ENCODE peak calls at places on chromosome 19, in eight cellular contexts. One of them, this sample, is unnamed.

GRCh38 chr19:6667114-6667627 is 2.8 kb downstream of the TNFSF14 start:
- DNase-seq in OCI-LY7: no peak
- DNase-seq in gastrocnemius medialis: no peak
- DNase-seq in BJ: no peak
- DNase-seq in GM10248: no peak
- DNase-seq in foreskin keratinocyte: no peak
- DNase-seq in SK-N-SH: no peak
- DNase-seq in PC-3: peak
- DNase-seq in this sample: peak

GRCh38 chr19:37872383-37872782 is 34.0 kb downstream of the WDR87 start:
- DNase-seq in OCI-LY7: no peak
- DNase-seq in PC-3: no peak
- DNase-seq in BJ: no peak
- DNase-seq in GM10248: no peak
- DNase-seq in foreskin keratinocyte: no peak
- DNase-seq in gastrocnemius medialis: no peak
- DNase-seq in SK-N-SH: no peak
- DNase-seq in this sample: no peak

GRCh38 chr19:622666-623065 is 10.7 kb downstream of the POLRMT start:
- DNase-seq in BJ: no peak
- DNase-seq in PC-3: no peak
- DNase-seq in gastrocnemius medialis: no peak
- DNase-seq in foreskin keratinocyte: no peak
- DNase-seq in GM10248: no peak
- DNase-seq in OCI-LY7: no peak
- DNase-seq in SK-N-SH: no peak
- DNase-seq in this sample: peak

GRCh38 chr19:46025825-46026224 is 3.0 kb upstream of the PGLYRP1 start:
- DNase-seq in OCI-LY7: no peak
- DNase-seq in GM10248: no peak
- DNase-seq in SK-N-SH: no peak
- DNase-seq in PC-3: no peak
- DNase-seq in BJ: no peak
- DNase-seq in foreskin keratinocyte: no peak
- DNase-seq in gastrocnemius medialis: no peak
- DNase-seq in this sample: no peak

GRCh38 chr19:1794424-1795185 is 17.5 kb downstream of the ATP8B3 start:
- DNase-seq in BJ: no peak
- DNase-seq in SK-N-SH: no peak
- DNase-seq in GM10248: no peak
- DNase-seq in foreskin keratinocyte: no peak
- DNase-seq in gastrocnemius medialis: no peak
- DNase-seq in OCI-LY7: no peak
- DNase-seq in PC-3: no peak
- DNase-seq in this sample: no peak

GRCh38 chr19:7506385-7507328 is 9.2 kb upstream of the ZNF358 start:
- DNase-seq in BJ: no peak
- DNase-seq in foreskin keratinocyte: peak
- DNase-seq in OCI-LY7: peak
- DNase-seq in PC-3: peak
- DNase-seq in gastrocnemius medialis: peak
- DNase-seq in SK-N-SH: peak
- DNase-seq in GM10248: peak
- DNase-seq in this sample: peak

GRCh38 chr19:10766681-10767201 is 48.9 kb downstream of the DNM2 start:
- DNase-seq in GM10248: no peak
- DNase-seq in BJ: no peak
- DNase-seq in foreskin keratinocyte: no peak
- DNase-seq in SK-N-SH: peak
- DNase-seq in PC-3: no peak
- DNase-seq in gastrocnemius medialis: no peak
- DNase-seq in OCI-LY7: no peak
- DNase-seq in this sample: no peak

GRCh38 chr19:991932-992669 is 8.0 kb downstream of the WDR18 start:
- DNase-seq in gastrocnemius medialis: no peak
- DNase-seq in SK-N-SH: no peak
- DNase-seq in PC-3: no peak
- DNase-seq in foreskin keratinocyte: no peak
- DNase-seq in GM10248: no peak
- DNase-seq in BJ: no peak
- DNase-seq in OCI-LY7: no peak
- DNase-seq in this sample: no peak

GRCh38 chr19:55478364-55478763 is 1.9 kb downstream of the ZNF628 start:
- DNase-seq in gastrocnemius medialis: no peak
- DNase-seq in PC-3: no peak
- DNase-seq in OCI-LY7: no peak
- DNase-seq in SK-N-SH: no peak
- DNase-seq in GM10248: no peak
- DNase-seq in BJ: no peak
- DNase-seq in foreskin keratinocyte: no peak
- DNase-seq in this sample: no peak

GRCh38 chr19:58519087-58519354 is 589 bp downstream of the ZBTB45 start:
- DNase-seq in PC-3: peak
- DNase-seq in OCI-LY7: peak
- DNase-seq in GM10248: peak
- DNase-seq in foreskin keratinocyte: peak
- DNase-seq in BJ: peak
- DNase-seq in SK-N-SH: peak
- DNase-seq in gastrocnemius medialis: peak
- DNase-seq in this sample: no peak

GRCh38 chr19:6041991-6042421 is 64.1 kb upstream of the RANBP3 start:
- DNase-seq in GM10248: no peak
- DNase-seq in SK-N-SH: no peak
- DNase-seq in BJ: no peak
- DNase-seq in foreskin keratinocyte: no peak
- DNase-seq in OCI-LY7: peak
- DNase-seq in gastrocnemius medialis: no peak
- DNase-seq in PC-3: no peak
- DNase-seq in this sample: no peak

GRCh38 chr19:47547175-47547574 is 25.8 kb downstream of the ZNF541 start:
- DNase-seq in GM10248: no peak
- DNase-seq in BJ: no peak
- DNase-seq in SK-N-SH: no peak
- DNase-seq in foreskin keratinocyte: no peak
- DNase-seq in PC-3: no peak
- DNase-seq in OCI-LY7: no peak
- DNase-seq in gastrocnemius medialis: no peak
- DNase-seq in this sample: no peak

GRCh38 chr19:45076029-45076850 is at the start of gene ZNF296:
- DNase-seq in foreskin keratinocyte: no peak
- DNase-seq in BJ: no peak
- DNase-seq in PC-3: peak
- DNase-seq in OCI-LY7: peak
- DNase-seq in GM10248: peak
- DNase-seq in SK-N-SH: no peak
- DNase-seq in gastrocnemius medialis: peak
- DNase-seq in this sample: no peak

GRCh38 chr19:47491358-47492136 is 7.5 kb upstream of the KPTN start:
- DNase-seq in PC-3: no peak
- DNase-seq in GM10248: no peak
- DNase-seq in SK-N-SH: no peak
- DNase-seq in BJ: no peak
- DNase-seq in OCI-LY7: no peak
- DNase-seq in foreskin keratinocyte: no peak
- DNase-seq in gastrocnemius medialis: no peak
- DNase-seq in this sample: no peak

GRCh38 chr19:36605839-36606478 is 846 bp downstream of the ZNF382 start:
- DNase-seq in gastrocnemius medialis: no peak
- DNase-seq in SK-N-SH: no peak
- DNase-seq in OCI-LY7: no peak
- DNase-seq in foreskin keratinocyte: peak
- DNase-seq in PC-3: no peak
- DNase-seq in GM10248: peak
- DNase-seq in BJ: no peak
- DNase-seq in this sample: no peak

GRCh38 chr19:11814707-11815050 is 606 bp downstream of the ZNF440 start:
- DNase-seq in GM10248: no peak
- DNase-seq in BJ: no peak
- DNase-seq in OCI-LY7: no peak
- DNase-seq in foreskin keratinocyte: no peak
- DNase-seq in PC-3: peak
- DNase-seq in SK-N-SH: no peak
- DNase-seq in gastrocnemius medialis: no peak
- DNase-seq in this sample: no peak

DNA sequence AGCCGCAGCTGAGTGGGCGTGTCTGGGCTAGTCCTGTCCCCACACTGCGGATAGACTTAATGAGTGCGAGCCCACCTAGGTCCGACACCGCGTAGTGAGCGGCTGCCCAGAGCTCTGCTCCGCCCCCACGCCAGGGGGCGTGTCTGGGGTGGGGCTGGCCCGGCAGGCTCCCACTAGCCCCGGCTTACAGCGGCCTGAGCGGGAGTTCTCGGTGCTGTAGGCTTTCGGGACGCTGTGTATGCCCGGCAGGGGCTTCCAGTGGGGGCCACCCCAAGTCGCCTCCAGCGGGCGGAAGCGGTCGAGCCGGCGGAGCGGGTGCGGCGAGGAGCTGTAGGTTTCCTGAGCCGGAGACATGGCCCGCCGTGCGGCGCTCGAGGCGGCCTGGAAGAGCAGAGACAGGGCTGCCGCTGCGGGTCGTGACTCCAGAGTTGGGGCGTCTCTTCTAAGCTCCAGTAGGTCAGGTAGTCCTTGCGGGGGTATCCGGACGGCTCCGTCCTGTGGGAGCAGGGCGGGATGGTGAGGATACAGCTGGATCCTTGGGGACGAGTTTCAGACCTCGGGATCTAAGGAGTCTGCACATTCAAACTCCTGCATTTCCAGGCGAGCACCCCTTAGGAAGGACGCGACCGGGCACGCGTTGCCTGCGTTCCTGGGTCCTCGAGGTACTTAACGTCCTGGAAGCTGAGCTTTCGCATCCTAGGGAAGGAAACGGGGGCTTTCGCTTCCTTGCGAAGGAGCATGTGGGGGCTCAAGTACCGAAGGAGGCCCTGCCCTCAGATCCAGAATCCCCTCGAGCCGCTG is 1.2 kb downstream of the CGB7 start:
- DNase-seq in OCI-LY7: peak
- DNase-seq in BJ: no peak
- DNase-seq in gastrocnemius medialis: no peak
- DNase-seq in foreskin keratinocyte: no peak
- DNase-seq in GM10248: peak
- DNase-seq in PC-3: peak
- DNase-seq in SK-N-SH: peak
- DNase-seq in this sample: no peak
- TF ChIP-seq CTCF in OCI-LY7: no peak
- TF ChIP-seq CTCF in BJ: peak
- TF ChIP-seq CTCF in gastrocnemius medialis: peak
- TF ChIP-seq CTCF in foreskin keratinocyte: peak
- TF ChIP-seq CTCF in GM10248: peak
- TF ChIP-seq CTCF in PC-3: peak
- TF ChIP-seq CTCF in SK-N-SH: peak
- TF ChIP-seq CTCF in this sample: peak

GRCh38 chr19:16441661-16442071 is 30.1 kb downstream of the EPS15L1 start:
- DNase-seq in SK-N-SH: peak
- DNase-seq in OCI-LY7: peak
- DNase-seq in PC-3: peak
- DNase-seq in BJ: no peak
- DNase-seq in foreskin keratinocyte: no peak
- DNase-seq in gastrocnemius medialis: no peak
- DNase-seq in GM10248: no peak
- DNase-seq in this sample: no peak
- TF ChIP-seq CTCF in SK-N-SH: peak
- TF ChIP-seq CTCF in OCI-LY7: peak
- TF ChIP-seq CTCF in PC-3: peak
- TF ChIP-seq CTCF in BJ: peak
- TF ChIP-seq CTCF in foreskin keratinocyte: peak
- TF ChIP-seq CTCF in gastrocnemius medialis: peak
- TF ChIP-seq CTCF in GM10248: peak
- TF ChIP-seq CTCF in this sample: peak

GRCh38 chr19:35134601-35135091 is at the start of gene LGI4:
- DNase-seq in SK-N-SH: no peak
- DNase-seq in GM10248: no peak
- DNase-seq in foreskin keratinocyte: no peak
- DNase-seq in OCI-LY7: no peak
- DNase-seq in gastrocnemius medialis: no peak
- DNase-seq in BJ: no peak
- DNase-seq in PC-3: no peak
- DNase-seq in this sample: no peak

GRCh38 chr19:35135389-35135909 is 590 bp upstream of the LGI4 start:
- DNase-seq in PC-3: peak
- DNase-seq in foreskin keratinocyte: no peak
- DNase-seq in SK-N-SH: peak
- DNase-seq in GM10248: peak
- DNase-seq in BJ: no peak
- DNase-seq in gastrocnemius medialis: peak
- DNase-seq in OCI-LY7: peak
- DNase-seq in this sample: no peak

GRCh38 chr19:35132254-35132653 is 2.6 kb downstream of the LGI4 start:
- DNase-seq in OCI-LY7: no peak
- DNase-seq in foreskin keratinocyte: no peak
- DNase-seq in GM10248: no peak
- DNase-seq in PC-3: no peak
- DNase-seq in gastrocnemius medialis: no peak
- DNase-seq in BJ: no peak
- DNase-seq in SK-N-SH: no peak
- DNase-seq in this sample: no peak

GRCh38 chr19:35136231-35136630 is 1.4 kb upstream of the LGI4 start:
- DNase-seq in BJ: no peak
- DNase-seq in GM10248: no peak
- DNase-seq in OCI-LY7: no peak
- DNase-seq in foreskin keratinocyte: no peak
- DNase-seq in gastrocnemius medialis: no peak
- DNase-seq in PC-3: no peak
- DNase-seq in SK-N-SH: no peak
- DNase-seq in this sample: no peak

DNA sequence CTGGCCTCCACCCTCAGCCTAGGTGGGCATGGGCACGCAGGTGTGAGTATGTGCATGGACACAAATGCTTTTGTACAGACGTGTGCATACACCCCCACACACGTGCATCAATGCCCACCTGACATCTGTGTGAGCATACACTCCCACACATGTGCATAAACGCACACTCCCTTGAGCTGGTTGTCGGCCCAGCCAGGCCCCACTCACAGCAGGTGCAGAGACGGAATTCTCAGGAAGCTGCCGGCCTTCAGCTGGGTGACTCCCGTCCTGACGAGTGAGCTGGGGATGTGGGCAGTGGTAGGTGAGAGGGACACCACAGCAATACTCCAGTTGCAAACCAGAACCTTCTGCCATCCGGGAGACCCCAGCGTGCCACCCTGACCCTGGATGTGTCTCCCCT is 1.0 kb downstream of the LGI4 start:
- DNase-seq in PC-3: no peak
- DNase-seq in BJ: no peak
- DNase-seq in SK-N-SH: no peak
- DNase-seq in GM10248: no peak
- DNase-seq in gastrocnemius medialis: no peak
- DNase-seq in OCI-LY7: no peak
- DNase-seq in foreskin keratinocyte: no peak
- DNase-seq in this sample: no peak
- TF ChIP-seq CTCF in PC-3: no peak
- TF ChIP-seq CTCF in BJ: no peak
- TF ChIP-seq CTCF in SK-N-SH: no peak
- TF ChIP-seq CTCF in GM10248: no peak
- TF ChIP-seq CTCF in gastrocnemius medialis: no peak
- TF ChIP-seq CTCF in OCI-LY7: no peak
- TF ChIP-seq CTCF in foreskin keratinocyte: no peak
- TF ChIP-seq CTCF in this sample: no peak

DNA sequence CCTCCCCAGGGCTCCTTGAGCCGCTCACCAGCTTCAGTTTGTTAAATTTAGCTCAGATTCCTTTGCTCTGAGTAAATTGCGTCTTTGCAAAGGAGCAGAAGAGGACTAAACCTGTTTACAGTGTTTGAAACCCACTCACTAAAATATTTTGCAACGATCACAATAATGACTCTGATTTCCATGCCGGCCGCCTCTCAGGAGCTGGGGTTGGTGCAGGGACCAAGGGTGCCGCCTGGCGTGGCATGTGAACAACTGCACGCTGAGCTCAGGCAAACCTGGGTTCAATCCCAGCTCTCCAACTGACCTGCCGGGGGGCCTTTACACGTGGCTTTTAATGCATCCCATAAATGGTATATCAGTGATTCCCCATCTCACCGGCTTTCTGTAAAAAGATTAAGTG is 68.7 kb upstream of the CACNA1A start:
- DNase-seq in BJ: no peak
- DNase-seq in foreskin keratinocyte: no peak
- DNase-seq in GM10248: no peak
- DNase-seq in gastrocnemius medialis: no peak
- DNase-seq in PC-3: peak
- DNase-seq in OCI-LY7: peak
- DNase-seq in SK-N-SH: peak
- DNase-seq in this sample: no peak
- TF ChIP-seq CTCF in BJ: peak
- TF ChIP-seq CTCF in foreskin keratinocyte: peak
- TF ChIP-seq CTCF in GM10248: peak
- TF ChIP-seq CTCF in gastrocnemius medialis: no peak
- TF ChIP-seq CTCF in PC-3: peak
- TF ChIP-seq CTCF in OCI-LY7: peak
- TF ChIP-seq CTCF in SK-N-SH: peak
- TF ChIP-seq CTCF in this sample: no peak

This sample was measured in CD14-positive monocyte.